ENCODE peak calls at places on chromosomes 1 and 21, in seven cellular contexts. One of them, this sample, is unnamed.

GRCh38 chr1:242185728-242186127 is 186.8 kb upstream of the MAP1LC3C start:
- DNase-seq in adrenal gland: no peak
- DNase-seq in cardiac muscle cell: peak
- DNase-seq in PC-9: no peak
- DNase-seq in heart right ventricle: no peak
- DNase-seq in GM12878: no peak
- DNase-seq in HCT116: no peak
- DNase-seq in this sample: no peak

GRCh38 chr21:26583737-26584136 is 10.7 kb upstream of the CYYR1 start:
- DNase-seq in HCT116: no peak
- DNase-seq in GM12878: no peak
- DNase-seq in cardiac muscle cell: no peak
- DNase-seq in PC-9: no peak
- DNase-seq in adrenal gland: no peak
- DNase-seq in heart right ventricle: no peak
- DNase-seq in this sample: no peak

GRCh38 chr1:233613252-233614172 is at the start of gene KCNK1:
- DNase-seq in HCT116: peak
- DNase-seq in heart right ventricle: peak
- DNase-seq in cardiac muscle cell: peak
- DNase-seq in adrenal gland: peak
- DNase-seq in GM12878: no peak
- DNase-seq in PC-9: peak
- DNase-seq in this sample: no peak

GRCh38 chr1:201383647-201384405 is 6.3 kb upstream of the TNNT2 start:
- DNase-seq in HCT116: no peak
- DNase-seq in GM12878: no peak
- DNase-seq in PC-9: peak
- DNase-seq in heart right ventricle: no peak
- DNase-seq in cardiac muscle cell: peak
- DNase-seq in adrenal gland: no peak
- DNase-seq in this sample: no peak

GRCh38 chr1:84350550-84350949 is 47.7 kb upstream of the DNASE2B start:
- DNase-seq in heart right ventricle: no peak
- DNase-seq in PC-9: no peak
- DNase-seq in adrenal gland: no peak
- DNase-seq in cardiac muscle cell: no peak
- DNase-seq in GM12878: no peak
- DNase-seq in HCT116: no peak
- DNase-seq in this sample: no peak

GRCh38 chr1:21550866-21551475 is 41.7 kb downstream of the ALPL start:
- DNase-seq in heart right ventricle: no peak
- DNase-seq in GM12878: no peak
- DNase-seq in HCT116: no peak
- DNase-seq in PC-9: no peak
- DNase-seq in adrenal gland: no peak
- DNase-seq in cardiac muscle cell: no peak
- DNase-seq in this sample: no peak

GRCh38 chr1:207644479-207644851 is 468 bp upstream of the CR1L start:
- DNase-seq in cardiac muscle cell: no peak
- DNase-seq in adrenal gland: no peak
- DNase-seq in PC-9: no peak
- DNase-seq in heart right ventricle: no peak
- DNase-seq in GM12878: no peak
- DNase-seq in HCT116: no peak
- DNase-seq in this sample: no peak

GRCh38 chr1:238954865-238955264 is 431.5 kb upstream of the CHRM3 start:
- DNase-seq in PC-9: no peak
- DNase-seq in adrenal gland: no peak
- DNase-seq in GM12878: no peak
- DNase-seq in HCT116: no peak
- DNase-seq in heart right ventricle: no peak
- DNase-seq in cardiac muscle cell: no peak
- DNase-seq in this sample: no peak

GRCh38 chr1:151371340-151371739 is 1.2 kb downstream of the SELENBP1 start:
- DNase-seq in cardiac muscle cell: no peak
- DNase-seq in GM12878: no peak
- DNase-seq in PC-9: peak
- DNase-seq in adrenal gland: peak
- DNase-seq in heart right ventricle: peak
- DNase-seq in HCT116: no peak
- DNase-seq in this sample: peak

GRCh38 chr1:175318633-175319032 is 126.1 kb upstream of the KIAA0040 start:
- DNase-seq in adrenal gland: no peak
- DNase-seq in cardiac muscle cell: no peak
- DNase-seq in HCT116: no peak
- DNase-seq in PC-9: no peak
- DNase-seq in GM12878: no peak
- DNase-seq in heart right ventricle: no peak
- DNase-seq in this sample: no peak

GRCh38 chr1:175319912-175320230 is 127.3 kb upstream of the KIAA0040 start:
- DNase-seq in cardiac muscle cell: no peak
- DNase-seq in PC-9: no peak
- DNase-seq in HCT116: no peak
- DNase-seq in heart right ventricle: no peak
- DNase-seq in GM12878: no peak
- DNase-seq in adrenal gland: no peak
- DNase-seq in this sample: no peak

GRCh38 chr1:175319112-175319911 is 126.7 kb upstream of the KIAA0040 start:
- DNase-seq in heart right ventricle: peak
- DNase-seq in PC-9: peak
- DNase-seq in adrenal gland: peak
- DNase-seq in GM12878: peak
- DNase-seq in cardiac muscle cell: peak
- DNase-seq in HCT116: peak
- DNase-seq in this sample: peak

GRCh38 chr1:175317795-175318194 is 125.2 kb upstream of the KIAA0040 start:
- DNase-seq in adrenal gland: no peak
- DNase-seq in heart right ventricle: no peak
- DNase-seq in HCT116: no peak
- DNase-seq in cardiac muscle cell: no peak
- DNase-seq in PC-9: no peak
- DNase-seq in GM12878: no peak
- DNase-seq in this sample: peak

GRCh38 chr1:175317309-175317708 is 124.7 kb upstream of the KIAA0040 start:
- DNase-seq in adrenal gland: peak
- DNase-seq in HCT116: peak
- DNase-seq in heart right ventricle: no peak
- DNase-seq in cardiac muscle cell: peak
- DNase-seq in PC-9: no peak
- DNase-seq in GM12878: no peak
- DNase-seq in this sample: no peak
- TF ChIP-seq CTCF in adrenal gland: no peak
- TF ChIP-seq CTCF in HCT116: no peak
- TF ChIP-seq CTCF in heart right ventricle: peak
- TF ChIP-seq CTCF in cardiac muscle cell: peak
- TF ChIP-seq CTCF in PC-9: peak
- TF ChIP-seq CTCF in GM12878: peak
- TF ChIP-seq CTCF in this sample: peak

DNA sequence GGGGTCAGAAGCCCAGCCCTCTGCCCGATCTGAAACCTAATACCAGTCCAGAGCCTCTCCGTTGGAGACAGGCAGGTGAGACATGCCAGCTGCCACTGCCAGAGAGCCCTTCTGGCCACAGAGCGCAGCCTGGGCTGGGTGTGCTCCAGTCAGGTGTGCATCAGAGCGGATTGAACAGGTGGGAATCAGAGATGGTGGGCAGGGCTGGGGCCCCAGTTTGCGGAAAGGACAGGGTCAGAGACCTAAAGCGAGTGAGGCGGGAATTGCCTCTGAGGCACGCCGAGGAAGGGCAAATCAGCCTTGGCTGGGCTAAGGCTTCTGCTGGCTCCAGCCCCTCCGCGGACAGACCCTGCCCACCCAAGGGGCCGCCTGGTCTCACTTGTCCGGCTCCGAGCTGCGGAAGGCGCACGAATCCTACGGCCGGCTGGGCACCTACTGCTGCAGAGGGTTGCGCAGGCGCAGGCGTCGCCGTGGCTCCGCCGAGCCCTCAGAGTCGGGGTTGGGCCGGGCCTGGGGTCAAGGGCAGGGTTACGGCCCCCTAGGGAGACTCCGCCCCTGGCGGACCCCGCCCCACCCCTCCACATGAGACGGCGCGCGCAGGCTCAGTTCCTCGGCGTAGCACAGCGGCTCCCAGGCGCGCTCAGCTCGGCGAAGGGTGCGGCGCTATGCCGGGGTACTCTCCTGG is 10.3 kb downstream of the CPLANE2 start:
- DNase-seq in cardiac muscle cell: peak
- DNase-seq in GM12878: no peak
- DNase-seq in heart right ventricle: peak
- DNase-seq in HCT116: no peak
- DNase-seq in PC-9: no peak
- DNase-seq in adrenal gland: peak
- DNase-seq in this sample: no peak
- H3K4me3 ChIP-seq in cardiac muscle cell: peak
- H3K4me3 ChIP-seq in GM12878: no peak
- H3K4me3 ChIP-seq in heart right ventricle: peak
- H3K4me3 ChIP-seq in HCT116: no peak
- H3K4me3 ChIP-seq in PC-9: no peak
- H3K4me3 ChIP-seq in adrenal gland: peak
- H3K4me3 ChIP-seq in this sample: no peak

DNA sequence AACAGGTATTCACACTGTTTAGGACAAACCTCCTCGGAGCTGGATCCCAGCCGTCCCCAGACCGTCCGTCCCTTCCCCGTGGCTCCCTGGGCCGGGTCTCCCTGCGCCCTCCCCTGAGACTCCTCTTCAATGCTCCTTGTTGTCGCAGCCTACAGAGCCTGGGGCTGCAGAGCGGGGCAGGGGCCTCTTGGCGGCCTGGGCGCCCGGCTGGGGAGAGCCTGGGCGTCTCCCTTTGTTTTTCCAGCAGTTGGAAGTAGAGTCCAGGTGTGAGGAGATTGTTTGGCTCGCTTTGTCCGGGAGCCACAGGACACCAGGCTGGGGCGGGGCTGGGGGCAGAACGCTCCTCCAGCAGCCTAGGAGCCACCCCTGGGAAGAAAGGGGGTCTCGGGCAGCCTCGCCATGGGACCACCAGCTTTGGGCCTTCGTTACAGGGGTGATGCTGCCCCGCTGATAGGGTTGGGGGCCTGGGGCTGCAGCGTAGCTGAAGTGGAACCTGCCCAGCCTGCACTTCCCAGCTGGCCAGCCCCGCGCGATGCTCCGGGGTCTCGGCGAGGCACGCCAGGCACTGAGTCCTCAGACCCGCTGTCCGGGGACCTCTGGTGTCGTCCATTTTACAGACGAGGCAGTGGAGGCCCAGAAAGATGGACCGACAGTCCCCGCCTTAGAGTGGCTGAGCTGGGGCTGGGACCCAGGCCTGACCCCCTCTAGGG is 66.9 kb downstream of the PRDM16 start:
- DNase-seq in PC-9: no peak
- DNase-seq in heart right ventricle: no peak
- DNase-seq in adrenal gland: no peak
- DNase-seq in cardiac muscle cell: no peak
- DNase-seq in HCT116: no peak
- DNase-seq in GM12878: no peak
- DNase-seq in this sample: no peak
- TF ChIP-seq CTCF in PC-9: no peak
- TF ChIP-seq CTCF in heart right ventricle: no peak
- TF ChIP-seq CTCF in adrenal gland: no peak
- TF ChIP-seq CTCF in cardiac muscle cell: no peak
- TF ChIP-seq CTCF in HCT116: no peak
- TF ChIP-seq CTCF in GM12878: no peak
- TF ChIP-seq CTCF in this sample: no peak

DNA sequence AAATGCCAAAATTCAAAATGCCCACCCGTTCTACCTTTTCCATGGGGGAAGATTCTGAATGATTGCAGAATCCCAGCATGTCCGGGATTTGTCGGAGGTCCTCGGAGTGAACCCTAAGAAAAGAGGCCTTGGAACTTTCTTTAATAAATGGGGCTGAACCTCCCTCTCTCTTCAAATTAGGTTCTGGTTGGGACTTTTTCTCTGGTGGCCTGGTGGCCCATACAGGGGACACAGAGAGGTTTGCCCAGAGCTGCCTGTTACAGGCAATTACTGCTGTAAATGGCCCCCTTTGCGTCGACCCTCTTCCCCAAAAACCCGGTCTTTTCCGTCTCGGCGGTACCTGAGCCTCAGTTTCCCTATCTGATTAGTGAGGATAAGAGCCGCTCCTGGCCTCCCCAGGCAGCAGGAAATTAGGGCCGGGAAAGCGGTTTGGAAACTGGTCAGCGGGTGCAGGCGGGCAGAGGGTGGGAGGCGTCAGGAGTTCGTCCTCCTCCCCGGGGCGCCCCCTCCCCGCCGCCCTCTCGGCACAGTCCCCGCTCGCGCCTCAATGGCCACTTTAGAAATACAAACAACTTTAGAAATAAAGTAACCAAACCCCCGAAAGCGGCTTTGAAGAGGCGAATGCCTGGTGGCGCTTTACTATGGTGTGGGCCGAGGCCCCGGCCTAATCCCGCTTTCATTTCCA is 15.6 kb downstream of the PAX7 start:
- DNase-seq in PC-9: no peak
- DNase-seq in GM12878: no peak
- DNase-seq in cardiac muscle cell: no peak
- DNase-seq in heart right ventricle: no peak
- DNase-seq in HCT116: no peak
- DNase-seq in adrenal gland: no peak
- DNase-seq in this sample: no peak
- H3K4me3 ChIP-seq in PC-9: no peak
- H3K4me3 ChIP-seq in GM12878: no peak
- H3K4me3 ChIP-seq in cardiac muscle cell: peak
- H3K4me3 ChIP-seq in heart right ventricle: peak
- H3K4me3 ChIP-seq in HCT116: no peak
- H3K4me3 ChIP-seq in adrenal gland: peak
- H3K4me3 ChIP-seq in this sample: no peak

GRCh38 chr1:169133801-169134558 is 27.5 kb downstream of the ATP1B1 start:
- DNase-seq in HCT116: no peak
- DNase-seq in PC-9: no peak
- DNase-seq in cardiac muscle cell: no peak
- DNase-seq in heart right ventricle: no peak
- DNase-seq in GM12878: no peak
- DNase-seq in adrenal gland: no peak
- DNase-seq in this sample: no peak
- TF ChIP-seq CTCF in HCT116: peak
- TF ChIP-seq CTCF in PC-9: peak
- TF ChIP-seq CTCF in cardiac muscle cell: peak
- TF ChIP-seq CTCF in heart right ventricle: peak
- TF ChIP-seq CTCF in GM12878: no peak
- TF ChIP-seq CTCF in adrenal gland: peak
- TF ChIP-seq CTCF in this sample: peak

GRCh38 chr1:36910886-36911540 is 123.3 kb downstream of the GRIK3 start:
- DNase-seq in HCT116: no peak
- DNase-seq in GM12878: no peak
- DNase-seq in heart right ventricle: no peak
- DNase-seq in adrenal gland: no peak
- DNase-seq in cardiac muscle cell: no peak
- DNase-seq in PC-9: no peak
- DNase-seq in this sample: no peak
- H3K4me3 ChIP-seq in HCT116: no peak
- H3K4me3 ChIP-seq in GM12878: no peak
- H3K4me3 ChIP-seq in heart right ventricle: no peak
- H3K4me3 ChIP-seq in adrenal gland: no peak
- H3K4me3 ChIP-seq in cardiac muscle cell: no peak
- H3K4me3 ChIP-seq in PC-9: no peak
- H3K4me3 ChIP-seq in this sample: no peak

DNA sequence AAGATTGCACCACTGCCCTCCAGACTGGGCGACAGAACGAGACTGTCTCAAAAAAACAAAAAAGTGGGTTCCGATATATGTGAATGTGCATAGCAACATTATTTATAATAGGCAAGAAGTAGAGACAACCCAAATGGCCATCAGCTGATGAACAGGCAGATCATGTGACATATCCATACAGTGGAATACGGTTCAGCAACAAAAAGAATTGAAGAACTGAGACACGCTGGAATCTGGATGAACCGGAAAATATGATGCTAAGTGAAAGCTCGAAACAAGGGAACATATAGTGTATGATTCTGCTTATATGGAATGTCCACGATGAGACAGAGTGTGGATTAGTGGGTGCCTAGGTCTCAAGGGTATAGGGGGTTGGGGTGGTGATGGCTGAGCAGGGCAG is 28.5 kb upstream of the MORC3 start:
- DNase-seq in GM12878: no peak
- DNase-seq in cardiac muscle cell: no peak
- DNase-seq in PC-9: no peak
- DNase-seq in HCT116: no peak
- DNase-seq in heart right ventricle: no peak
- DNase-seq in adrenal gland: no peak
- DNase-seq in this sample: no peak
- TF ChIP-seq CTCF in GM12878: no peak
- TF ChIP-seq CTCF in cardiac muscle cell: no peak
- TF ChIP-seq CTCF in PC-9: no peak
- TF ChIP-seq CTCF in HCT116: no peak
- TF ChIP-seq CTCF in heart right ventricle: no peak
- TF ChIP-seq CTCF in adrenal gland: no peak
- TF ChIP-seq CTCF in this sample: no peak

This sample was measured in LNCaP clone FGC.